ENCODE peak calls at places on chromosomes 13 and 19, in nine cellular contexts. One of them, this sample, is unnamed.

GRCh38 chr13:20492641-20493040 is 33.0 kb downstream of the CRYL1 start:
- DNase-seq in kidney: no peak
- DNase-seq in AG04450: no peak
- DNase-seq in cardiac muscle cell: peak; percentile 22
- DNase-seq in psoas muscle: no peak
- DNase-seq in breast epithelium: no peak
- DNase-seq in HFFc6: peak; percentile 31
- DNase-seq in heart right ventricle: no peak
- DNase-seq in keratinocyte: no peak
- DNase-seq in this sample: no peak

GRCh38 chr13:87147076-87147475 is 524.1 kb upstream of the SLITRK5 start:
- DNase-seq in kidney: no peak
- DNase-seq in AG04450: no peak
- DNase-seq in cardiac muscle cell: peak; percentile 11
- DNase-seq in psoas muscle: no peak
- DNase-seq in breast epithelium: no peak
- DNase-seq in HFFc6: no peak
- DNase-seq in heart right ventricle: no peak
- DNase-seq in keratinocyte: no peak
- DNase-seq in this sample: no peak

GRCh38 chr13:93505104-93505952 is 278.7 kb downstream of the GPC6 start:
- DNase-seq in kidney: no peak
- DNase-seq in AG04450: no peak
- DNase-seq in cardiac muscle cell: peak; percentile 73
- DNase-seq in psoas muscle: no peak
- DNase-seq in breast epithelium: no peak
- DNase-seq in HFFc6: no peak
- DNase-seq in heart right ventricle: no peak
- DNase-seq in keratinocyte: no peak
- DNase-seq in this sample: no peak

GRCh38 chr13:78608705-78609463 is 5.5 kb upstream of the POU4F1 start:
- DNase-seq in kidney: peak; percentile 52
- DNase-seq in AG04450: no peak
- DNase-seq in cardiac muscle cell: no peak
- DNase-seq in psoas muscle: no peak
- DNase-seq in breast epithelium: no peak
- DNase-seq in HFFc6: no peak
- DNase-seq in heart right ventricle: no peak
- DNase-seq in keratinocyte: no peak
- DNase-seq in this sample: no peak

GRCh38 chr13:113848431-113849260 is 15.2 kb downstream of the GAS6 start:
- DNase-seq in kidney: peak; percentile 64
- DNase-seq in AG04450: no peak
- DNase-seq in cardiac muscle cell: no peak
- DNase-seq in psoas muscle: no peak
- DNase-seq in breast epithelium: no peak
- DNase-seq in HFFc6: no peak
- DNase-seq in heart right ventricle: no peak
- DNase-seq in keratinocyte: no peak
- DNase-seq in this sample: no peak

GRCh38 chr13:31174018-31174417 is 12.3 kb upstream of the HSPH1 start:
- DNase-seq in kidney: no peak
- DNase-seq in AG04450: peak; percentile 51
- DNase-seq in cardiac muscle cell: peak; percentile 64
- DNase-seq in psoas muscle: no peak
- DNase-seq in breast epithelium: no peak
- DNase-seq in HFFc6: peak; percentile 7
- DNase-seq in heart right ventricle: no peak
- DNase-seq in keratinocyte: no peak
- DNase-seq in this sample: no peak

GRCh38 chr13:49494645-49495044 is 1.1 kb upstream of the PHF11 start:
- DNase-seq in kidney: no peak
- DNase-seq in AG04450: no peak
- DNase-seq in cardiac muscle cell: no peak
- DNase-seq in psoas muscle: no peak
- DNase-seq in breast epithelium: no peak
- DNase-seq in HFFc6: no peak
- DNase-seq in heart right ventricle: no peak
- DNase-seq in keratinocyte: no peak
- DNase-seq in this sample: no peak

GRCh38 chr13:41465215-41465907 is 8.0 kb downstream of the RGCC start:
- DNase-seq in kidney: peak; percentile 84
- DNase-seq in AG04450: peak; percentile 53
- DNase-seq in cardiac muscle cell: peak; percentile 70
- DNase-seq in psoas muscle: peak; percentile 58
- DNase-seq in breast epithelium: peak; percentile 50
- DNase-seq in HFFc6: peak; percentile 55
- DNase-seq in heart right ventricle: peak; percentile 51
- DNase-seq in keratinocyte: no peak
- DNase-seq in this sample: peak; percentile 79

GRCh38 chr13:110425444-110425780 is 118.3 kb downstream of the COL4A2 start:
- DNase-seq in kidney: no peak
- DNase-seq in AG04450: peak; percentile 81
- DNase-seq in cardiac muscle cell: no peak
- DNase-seq in psoas muscle: no peak
- DNase-seq in breast epithelium: no peak
- DNase-seq in HFFc6: peak; percentile 52
- DNase-seq in heart right ventricle: no peak
- DNase-seq in keratinocyte: no peak
- DNase-seq in this sample: no peak

GRCh38 chr13:47168086-47168485 is 271.2 kb upstream of the HTR2A start:
- DNase-seq in kidney: no peak
- DNase-seq in AG04450: no peak
- DNase-seq in cardiac muscle cell: peak; percentile 57
- DNase-seq in psoas muscle: no peak
- DNase-seq in breast epithelium: no peak
- DNase-seq in HFFc6: peak; percentile 33
- DNase-seq in heart right ventricle: no peak
- DNase-seq in keratinocyte: no peak
- DNase-seq in this sample: no peak

GRCh38 chr13:79663420-79663819 is 182.5 kb downstream of the NDFIP2 start:
- DNase-seq in kidney: no peak
- DNase-seq in AG04450: no peak
- DNase-seq in cardiac muscle cell: no peak
- DNase-seq in psoas muscle: no peak
- DNase-seq in breast epithelium: no peak
- DNase-seq in HFFc6: no peak
- DNase-seq in heart right ventricle: no peak
- DNase-seq in keratinocyte: no peak
- DNase-seq in this sample: no peak

GRCh38 chr19:1465191-1466016 is 13.6 kb downstream of the C19orf25 start:
- DNase-seq in kidney: peak; percentile 84
- DNase-seq in AG04450: no peak
- DNase-seq in cardiac muscle cell: no peak
- DNase-seq in psoas muscle: peak; percentile 35
- DNase-seq in breast epithelium: no peak
- DNase-seq in HFFc6: no peak
- DNase-seq in heart right ventricle: peak; percentile 56
- DNase-seq in keratinocyte: no peak
- DNase-seq in this sample: no peak

GRCh38 chr13:56299650-56300049 is 841.1 kb upstream of the PRR20A start:
- DNase-seq in kidney: no peak
- DNase-seq in AG04450: no peak
- DNase-seq in cardiac muscle cell: no peak
- DNase-seq in psoas muscle: no peak
- DNase-seq in breast epithelium: no peak
- DNase-seq in HFFc6: no peak
- DNase-seq in heart right ventricle: no peak
- DNase-seq in keratinocyte: no peak
- DNase-seq in this sample: no peak

GRCh38 chr13:112466132-112467025 is 90.2 kb downstream of the SPACA7 start:
- DNase-seq in kidney: peak; percentile 58
- DNase-seq in AG04450: no peak
- DNase-seq in cardiac muscle cell: no peak
- DNase-seq in psoas muscle: no peak
- DNase-seq in breast epithelium: no peak
- DNase-seq in HFFc6: no peak
- DNase-seq in heart right ventricle: no peak
- DNase-seq in keratinocyte: no peak
- DNase-seq in this sample: no peak

GRCh38 chr13:21218351-21219043 is 42.0 kb downstream of the MRPL57 start:
- DNase-seq in kidney: no peak
- DNase-seq in AG04450: no peak
- DNase-seq in cardiac muscle cell: no peak
- DNase-seq in psoas muscle: no peak
- DNase-seq in breast epithelium: no peak
- DNase-seq in HFFc6: no peak
- DNase-seq in heart right ventricle: no peak
- DNase-seq in keratinocyte: no peak
- DNase-seq in this sample: no peak

GRCh38 chr19:29478578-29479565 is 46.9 kb upstream of the VSTM2B start:
- DNase-seq in kidney: no peak
- DNase-seq in AG04450: no peak
- DNase-seq in cardiac muscle cell: no peak
- DNase-seq in psoas muscle: no peak
- DNase-seq in breast epithelium: no peak
- DNase-seq in HFFc6: no peak
- DNase-seq in heart right ventricle: no peak
- DNase-seq in keratinocyte: no peak
- DNase-seq in this sample: no peak

GRCh38 chr13:112688560-112689497 is 1.0 kb upstream of the ATP11A start:
- DNase-seq in kidney: peak; percentile 58
- DNase-seq in AG04450: no peak
- DNase-seq in cardiac muscle cell: no peak
- DNase-seq in psoas muscle: no peak
- DNase-seq in breast epithelium: no peak
- DNase-seq in HFFc6: no peak
- DNase-seq in heart right ventricle: no peak
- DNase-seq in keratinocyte: no peak
- DNase-seq in this sample: no peak

GRCh38 chr19:10968527-10969081 is 7.8 kb downstream of the SMARCA4 start:
- DNase-seq in kidney: no peak
- DNase-seq in AG04450: no peak
- DNase-seq in cardiac muscle cell: no peak
- DNase-seq in psoas muscle: no peak
- DNase-seq in breast epithelium: no peak
- DNase-seq in HFFc6: no peak
- DNase-seq in heart right ventricle: no peak
- DNase-seq in keratinocyte: no peak
- DNase-seq in this sample: no peak
- TF ChIP-seq CTCF in kidney: no peak
- TF ChIP-seq CTCF in AG04450: no peak
- TF ChIP-seq CTCF in cardiac muscle cell: no peak
- TF ChIP-seq CTCF in psoas muscle: no peak
- TF ChIP-seq CTCF in breast epithelium: no peak
- TF ChIP-seq CTCF in HFFc6: no peak
- TF ChIP-seq CTCF in heart right ventricle: no peak
- TF ChIP-seq CTCF in keratinocyte: peak; percentile 22
- TF ChIP-seq CTCF in this sample: no peak

GRCh38 chr13:77533875-77534788 is 1.4 kb upstream of the SCEL start:
- DNase-seq in kidney: no peak
- DNase-seq in AG04450: no peak
- DNase-seq in cardiac muscle cell: peak; percentile 5
- DNase-seq in psoas muscle: no peak
- DNase-seq in breast epithelium: no peak
- DNase-seq in HFFc6: no peak
- DNase-seq in heart right ventricle: no peak
- DNase-seq in keratinocyte: no peak
- DNase-seq in this sample: no peak
- TF ChIP-seq CTCF in kidney: no peak
- TF ChIP-seq CTCF in AG04450: no peak
- TF ChIP-seq CTCF in cardiac muscle cell: no peak
- TF ChIP-seq CTCF in psoas muscle: no peak
- TF ChIP-seq CTCF in breast epithelium: no peak
- TF ChIP-seq CTCF in HFFc6: no peak
- TF ChIP-seq CTCF in heart right ventricle: no peak
- TF ChIP-seq CTCF in keratinocyte: no peak
- TF ChIP-seq CTCF in this sample: no peak

GRCh38 chr19:39533791-39534190 is 1.1 kb upstream of the EID2B start:
- DNase-seq in kidney: no peak
- DNase-seq in AG04450: no peak
- DNase-seq in cardiac muscle cell: no peak
- DNase-seq in psoas muscle: no peak
- DNase-seq in breast epithelium: no peak
- DNase-seq in HFFc6: no peak
- DNase-seq in heart right ventricle: no peak
- DNase-seq in keratinocyte: no peak
- DNase-seq in this sample: no peak

GRCh38 chr19:39531834-39532232 is 819 bp downstream of the EID2B start:
- DNase-seq in kidney: no peak
- DNase-seq in AG04450: no peak
- DNase-seq in cardiac muscle cell: no peak
- DNase-seq in psoas muscle: no peak
- DNase-seq in breast epithelium: no peak
- DNase-seq in HFFc6: no peak
- DNase-seq in heart right ventricle: no peak
- DNase-seq in keratinocyte: no peak
- DNase-seq in this sample: no peak

GRCh38 chr19:39533003-39533512 is 406 bp upstream of the EID2B start:
- DNase-seq in kidney: no peak
- DNase-seq in AG04450: no peak
- DNase-seq in cardiac muscle cell: no peak
- DNase-seq in psoas muscle: no peak
- DNase-seq in breast epithelium: no peak
- DNase-seq in HFFc6: no peak
- DNase-seq in heart right ventricle: no peak
- DNase-seq in keratinocyte: no peak
- DNase-seq in this sample: no peak

DNA sequence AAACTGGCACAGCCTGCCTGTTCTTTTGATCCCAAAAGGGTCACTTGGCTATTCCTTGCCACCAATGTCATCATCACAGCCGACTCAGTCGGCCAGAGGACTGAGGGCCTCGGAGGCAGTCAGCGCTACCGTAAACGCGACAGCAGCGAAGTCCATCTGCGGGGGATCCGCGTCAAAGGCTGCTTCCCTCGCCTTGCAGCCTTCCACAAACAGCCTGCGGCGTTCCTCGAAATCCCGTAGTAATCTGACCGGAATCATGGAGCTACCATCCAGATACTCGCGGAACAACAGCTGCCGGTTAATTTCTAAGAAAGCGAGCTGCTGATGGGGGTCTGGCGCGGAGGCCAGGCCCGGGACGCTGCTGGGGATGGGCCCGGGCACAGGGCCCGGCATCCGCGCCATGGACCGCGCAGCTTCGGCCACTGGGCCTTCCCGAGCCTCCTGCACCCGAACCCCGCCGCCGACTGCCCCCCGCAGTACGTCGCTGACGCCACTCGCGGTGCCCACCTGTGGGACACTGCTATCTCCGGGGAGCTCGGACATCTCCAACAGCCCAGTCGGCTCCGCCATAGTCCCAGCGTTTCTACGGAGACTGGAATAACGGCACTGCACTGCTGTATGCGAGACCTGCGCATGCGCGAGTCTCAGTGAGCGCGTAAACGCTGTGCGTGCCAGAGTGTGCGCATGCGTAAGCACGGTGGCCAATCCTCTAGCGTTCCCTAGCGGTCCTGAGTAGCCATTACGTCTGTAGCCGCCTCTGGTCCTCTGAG is at the start of gene EID2B:
- DNase-seq in kidney: peak; percentile 99
- DNase-seq in AG04450: peak; percentile 95
- DNase-seq in cardiac muscle cell: peak; percentile 97
- DNase-seq in psoas muscle: peak; percentile 95
- DNase-seq in breast epithelium: peak; percentile 91
- DNase-seq in HFFc6: peak; percentile 89
- DNase-seq in heart right ventricle: peak; percentile 97
- DNase-seq in keratinocyte: peak; percentile 83
- DNase-seq in this sample: peak; percentile 92
- TF ChIP-seq CTCF in kidney: peak; percentile 99
- TF ChIP-seq CTCF in AG04450: peak; percentile 98
- TF ChIP-seq CTCF in cardiac muscle cell: peak; percentile 94
- TF ChIP-seq CTCF in psoas muscle: peak; percentile 97
- TF ChIP-seq CTCF in breast epithelium: peak; percentile 96
- TF ChIP-seq CTCF in HFFc6: peak; percentile 94
- TF ChIP-seq CTCF in heart right ventricle: peak; percentile 98
- TF ChIP-seq CTCF in keratinocyte: peak; percentile 99
- TF ChIP-seq CTCF in this sample: peak; percentile 90

GRCh38 chr19:2477732-2478191 is 1.8 kb downstream of the GADD45B start:
- DNase-seq in kidney: peak; percentile 78
- DNase-seq in AG04450: no peak
- DNase-seq in cardiac muscle cell: peak; percentile 59
- DNase-seq in psoas muscle: no peak
- DNase-seq in breast epithelium: no peak
- DNase-seq in HFFc6: peak; percentile 17
- DNase-seq in heart right ventricle: no peak
- DNase-seq in keratinocyte: no peak
- DNase-seq in this sample: peak; percentile 44
- TF ChIP-seq CTCF in kidney: no peak
- TF ChIP-seq CTCF in AG04450: no peak
- TF ChIP-seq CTCF in cardiac muscle cell: no peak
- TF ChIP-seq CTCF in psoas muscle: no peak
- TF ChIP-seq CTCF in breast epithelium: no peak
- TF ChIP-seq CTCF in HFFc6: no peak
- TF ChIP-seq CTCF in heart right ventricle: no peak
- TF ChIP-seq CTCF in keratinocyte: no peak
- TF ChIP-seq CTCF in this sample: no peak

This sample was measured in natural killer cell.